ENCODE peak calls at places on chromosomes 1 and 21, in ten cellular contexts. S, I, P, J, M, Q, E, A, T and R are unnamed samples.
A peak's percentile ranks its signal among the peaks of the same experiment; 100 is the strongest.

GRCh38 chr1:203663294-203663693 is 36.7 kb downstream of the ATP2B4 start:
- DNase-seq in S (peak; percentile 99), I (peak; percentile 99), P (no peak), J (no peak), M (no peak), Q (no peak), E (no peak), A (peak; percentile 93), T (no peak), R (no peak)

GRCh38 chr1:109248797-109249629 is at the start of gene CELSR2:
- DNase-seq in S (peak; percentile 68), I (no peak), P (peak; percentile 95), J (peak; percentile 28), M (peak; percentile 71), Q (peak; percentile 88), E (peak; percentile 76), A (no peak), T (peak; percentile 69), R (peak; percentile 73)

GRCh38 chr1:243482237-243483022 is 226.6 kb downstream of the SDCCAG8 start:
- DNase-seq in S (peak; percentile 77), I (peak; percentile 75), P (peak; percentile 58), J (no peak), M (no peak), Q (no peak), E (peak; percentile 81), A (no peak), T (no peak), R (no peak)

GRCh38 chr21:46295177-46295711 is 9.1 kb downstream of the YBEY start:
- DNase-seq in S (peak; percentile 85), I (peak; percentile 31), P (peak; percentile 28), J (no peak), M (no peak), Q (no peak), E (no peak), A (no peak), T (no peak), R (no peak)

GRCh38 chr21:46052703-46053651 is 44.9 kb upstream of the COL6A2 start:
- DNase-seq in S (peak; percentile 96), I (peak; percentile 81), P (no peak), J (no peak), M (no peak), Q (no peak), E (no peak), A (peak; percentile 81), T (no peak), R (no peak)

GRCh38 chr1:183908095-183908494 is 103.2 kb downstream of the RGL1 start:
- DNase-seq in S (no peak), I (no peak), P (no peak), J (no peak), M (no peak), Q (no peak), E (no peak), A (no peak), T (no peak), R (no peak)

GRCh38 chr21:45421846-45422775 is 17.1 kb downstream of the COL18A1 start:
- DNase-seq in S (no peak), I (no peak), P (no peak), J (no peak), M (peak; percentile 10), Q (no peak), E (no peak), A (no peak), T (peak; percentile 46), R (peak; percentile 46)

GRCh38 chr1:111476214-111476613 is 2.4 kb downstream of the C1orf162 start:
- DNase-seq in S (no peak), I (no peak), P (no peak), J (no peak), M (no peak), Q (no peak), E (no peak), A (no peak), T (no peak), R (no peak)

GRCh38 chr1:192263436-192263835 is 53.4 kb upstream of the RGS21 start:
- DNase-seq in S (peak; percentile 90), I (peak; percentile 2), P (no peak), J (no peak), M (no peak), Q (no peak), E (no peak), A (peak; percentile 19), T (no peak), R (no peak)

GRCh38 chr1:101242331-101243050 is 5.7 kb downstream of the S1PR1 start:
- DNase-seq in S (no peak), I (no peak), P (no peak), J (no peak), M (no peak), Q (no peak), E (no peak), A (no peak), T (no peak), R (no peak)

GRCh38 chr1:229087339-229087738 is 183.6 kb upstream of the RAB4A start:
- DNase-seq in S (no peak), I (no peak), P (no peak), J (no peak), M (no peak), Q (no peak), E (no peak), A (no peak), T (no peak), R (no peak)

GRCh38 chr1:181386951-181387350 is 96.4 kb upstream of the CACNA1E start:
- DNase-seq in S (no peak), I (no peak), P (no peak), J (no peak), M (no peak), Q (no peak), E (no peak), A (no peak), T (no peak), R (no peak)

GRCh38 chr1:1507305-1507704 is 4.7 kb upstream of the ATAD3A start:
- DNase-seq in S (peak; percentile 31), I (no peak), P (no peak), J (no peak), M (no peak), Q (no peak), E (no peak), A (no peak), T (no peak), R (no peak)
- TF ChIP-seq CTCF in S (no peak), I (no peak), P (no peak), J (no peak), M (no peak), Q (no peak), E (no peak), A (no peak), T (no peak), R (no peak)

DNA sequence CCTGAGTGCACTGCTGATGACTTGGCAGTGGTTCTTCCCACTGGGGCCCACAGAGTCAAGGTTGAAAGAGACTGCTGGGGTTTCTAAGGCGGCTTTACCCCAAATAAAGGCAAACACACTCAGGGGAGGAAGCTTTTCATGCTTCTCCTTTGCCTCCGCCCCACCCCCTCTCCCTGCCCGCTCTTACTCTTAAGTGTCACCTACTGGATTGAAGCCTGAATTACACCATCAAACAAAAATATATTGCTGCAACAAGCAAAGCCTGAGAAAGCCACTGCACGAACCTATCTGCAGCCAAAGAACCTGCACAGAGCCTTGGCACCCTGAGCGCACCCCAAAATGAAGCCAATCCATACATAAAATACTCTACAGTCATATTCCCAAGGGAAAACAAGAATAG is 63.1 kb downstream of the PTGFR start:
- DNase-seq in S (no peak), I (no peak), P (peak; percentile 13), J (no peak), M (no peak), Q (peak; percentile 5), E (no peak), A (no peak), T (no peak), R (no peak)
- TF ChIP-seq CTCF in S (peak; percentile 5), I (peak; percentile 54), P (peak; percentile 31), J (no peak), M (no peak), Q (peak; percentile 52), E (no peak), A (peak; percentile 8), T (peak; percentile 9), R (no peak)

GRCh38 chr1:53195913-53196484 is 625 bp upstream of the CPT2 start:
- DNase-seq in S (no peak), I (no peak), P (no peak), J (no peak), M (no peak), Q (no peak), E (no peak), A (no peak), T (peak; percentile 66), R (no peak)

GRCh38 chr1:53195211-53195909 is 1.3 kb upstream of the CPT2 start:
- DNase-seq in S (no peak), I (no peak), P (no peak), J (no peak), M (peak; percentile 26), Q (no peak), E (no peak), A (no peak), T (no peak), R (no peak)

GRCh38 chr1:53198241-53198651 is 1.6 kb downstream of the CPT2 start:
- DNase-seq in S (no peak), I (no peak), P (no peak), J (no peak), M (no peak), Q (no peak), E (no peak), A (no peak), T (no peak), R (no peak)

GRCh38 chr1:53197301-53198205 is 929 bp downstream of the CPT2 start:
- DNase-seq in S (peak; percentile 62), I (no peak), P (peak; percentile 28), J (no peak), M (no peak), Q (no peak), E (no peak), A (no peak), T (no peak), R (no peak)

DNA sequence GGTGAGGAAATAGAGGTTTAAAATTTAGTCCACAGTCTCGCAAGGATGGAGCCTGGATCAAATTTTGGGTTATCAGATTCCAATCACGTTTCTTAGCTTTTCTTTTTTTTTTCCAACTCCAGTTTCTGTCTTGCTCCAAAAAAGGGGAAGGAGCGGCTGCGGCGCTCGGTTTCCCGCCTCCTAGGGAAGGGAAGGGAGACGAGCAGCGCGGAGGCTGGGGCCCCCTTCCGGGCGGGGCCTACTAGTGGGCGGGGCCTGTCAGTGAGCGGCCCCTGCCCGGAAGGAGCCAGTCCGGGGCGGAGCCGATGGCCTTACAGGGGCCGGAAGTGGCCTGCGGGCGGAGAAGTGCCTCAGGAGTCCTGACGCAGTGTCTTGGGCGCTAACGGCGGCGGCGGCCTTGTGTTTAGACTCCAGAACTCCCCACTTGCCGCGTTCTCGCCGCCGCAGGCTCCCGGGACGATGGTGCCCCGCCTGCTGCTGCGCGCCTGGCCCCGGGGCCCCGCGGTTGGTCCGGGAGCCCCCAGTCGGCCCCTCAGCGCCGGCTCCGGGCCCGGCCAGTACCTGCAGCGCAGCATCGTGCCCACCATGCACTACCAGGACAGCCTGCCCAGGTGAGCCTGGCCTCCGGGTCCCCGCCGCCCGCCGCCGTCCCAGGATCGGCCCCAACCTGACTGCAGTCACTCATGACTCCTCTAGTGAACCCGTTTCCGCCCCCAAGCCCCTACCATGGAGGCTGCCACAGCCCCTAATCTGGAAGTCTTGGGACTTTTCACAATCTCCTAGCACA is at the start of gene CPT2:
- DNase-seq in S (peak; percentile 91), I (peak; percentile 85), P (peak; percentile 96), J (peak; percentile 92), M (peak; percentile 94), Q (peak; percentile 95), E (peak; percentile 94), A (peak; percentile 62), T (peak; percentile 97), R (peak; percentile 96)
- TF ChIP-seq CTCF in S (peak; percentile 9), I (peak; percentile 45), P (no peak), J (no peak), M (peak; percentile 18), Q (no peak), E (peak; percentile 54), A (no peak), T (no peak), R (no peak)

GRCh38 chr1:91836307-91837056 is 49.5 kb downstream of the TGFBR3 start:
- DNase-seq in S (no peak), I (no peak), P (no peak), J (no peak), M (no peak), Q (no peak), E (no peak), A (no peak), T (no peak), R (no peak)
- TF ChIP-seq CTCF in S (peak; percentile 13), I (no peak), P (no peak), J (no peak), M (no peak), Q (no peak), E (no peak), A (no peak), T (no peak), R (no peak)